ENCODE peak calls at places on chromosome 2, in nine cellular contexts. Y, N, A, G, Z, T, H, S and W are unnamed samples.

GRCh38 chr2:98757904-98758421 is 27.0 kb upstream of the MGAT4A start:
- DNase-seq in Y (peak; percentile 61), N (peak; percentile 99), A (peak; percentile 70), G (peak; percentile 89), Z (peak; percentile 69), T (peak; percentile 10), H (peak; percentile 88), S (no peak), W (no peak)

GRCh38 chr2:241903121-241904010 is 33.8 kb downstream of the RTP5 start:
- DNase-seq in Y (no peak), N (no peak), A (peak; percentile 55), G (no peak), Z (no peak), T (no peak), H (no peak), S (no peak), W (peak; percentile 15)

GRCh38 chr2:196170202-196170680 is 1.1 kb downstream of the STK17B start:
- DNase-seq in Y (peak; percentile 46), N (peak; percentile 71), A (no peak), G (peak; percentile 59), Z (peak; percentile 15), T (no peak), H (no peak), S (peak; percentile 29), W (no peak)

GRCh38 chr2:108593547-108594098 is 59.4 kb downstream of the LIMS1 start:
- DNase-seq in Y (no peak), N (peak; percentile 84), A (no peak), G (no peak), Z (no peak), T (peak; percentile 48), H (peak; percentile 72), S (no peak), W (no peak)

GRCh38 chr2:95670167-95670566 is 78.4 kb downstream of the TRIM43 start:
- DNase-seq in Y (no peak), N (no peak), A (no peak), G (no peak), Z (no peak), T (no peak), H (peak; percentile 76), S (no peak), W (no peak)

GRCh38 chr2:20151116-20151571 is 73.8 kb downstream of the SDC1 start:
- DNase-seq in Y (no peak), N (no peak), A (no peak), G (no peak), Z (no peak), T (no peak), H (no peak), S (no peak), W (no peak)

GRCh38 chr2:71609441-71609840 is 156.1 kb downstream of the DYSF start:
- DNase-seq in Y (no peak), N (peak; percentile 61), A (peak; percentile 22), G (no peak), Z (no peak), T (no peak), H (peak; percentile 72), S (no peak), W (no peak)

GRCh38 chr2:235541016-235541415 is 47.2 kb downstream of the AGAP1 start:
- DNase-seq in Y (no peak), N (no peak), A (peak; percentile 2), G (no peak), Z (no peak), T (no peak), H (no peak), S (no peak), W (no peak)